ENCODE peak calls at places on chromosomes 11 and 22, in eight cellular contexts. H, Z, L, F, M, V, B and W are unnamed samples.
A peak's percentile ranks its signal among the peaks of the same experiment; 100 is the strongest.

GRCh38 chr11:65786786-65787636 is at the start of gene OVOL1:
- DNase-seq in F (no peak), L (peak; percentile 45), H (peak; percentile 93), V (no peak), B (no peak), Z (no peak), M (peak; percentile 54), W (peak; percentile 27)

GRCh38 chr11:19975414-19975990 is 184.8 kb downstream of the DBX1 start:
- DNase-seq in H (no peak), V (no peak), F (no peak), B (no peak), Z (no peak), M (no peak), L (no peak), W (no peak)

GRCh38 chr22:39493759-39494158 is 8.3 kb upstream of the MIEF1 start:
- DNase-seq in F (no peak), M (no peak), H (no peak), L (no peak), B (no peak), V (no peak), Z (peak; percentile 96), W (no peak)

GRCh38 chr11:112019066-112019465 is 6.1 kb upstream of the DLAT start:
- DNase-seq in F (no peak), L (no peak), B (no peak), H (no peak), M (no peak), Z (no peak), V (no peak), W (no peak)

GRCh38 chr11:45669146-45669545 is 3.7 kb upstream of the CHST1 start:
- DNase-seq in M (no peak), V (no peak), L (no peak), B (no peak), H (no peak), Z (no peak), F (no peak), W (no peak)

GRCh38 chr22:26196657-26197056 is 27.4 kb downstream of the SEZ6L start:
- DNase-seq in H (no peak), F (no peak), L (no peak), V (no peak), M (no peak), B (no peak), Z (no peak), W (no peak)

GRCh38 chr11:12860827-12861226 is 148.3 kb upstream of the RASSF10 start:
- DNase-seq in V (no peak), L (no peak), M (no peak), F (no peak), H (no peak), B (no peak), Z (no peak), W (no peak)

GRCh38 chr22:27110985-27111451 is 453.6 kb downstream of the MIAT start:
- DNase-seq in B (no peak), F (peak; percentile 78), M (peak; percentile 36), Z (peak; percentile 50), H (no peak), V (no peak), L (no peak), W (no peak)

GRCh38 chr11:25838918-25839611 is 492.9 kb upstream of the ANO3 start:
- DNase-seq in Z (no peak), M (peak; percentile 2), V (no peak), B (no peak), F (no peak), H (no peak), L (no peak), W (no peak)

GRCh38 chr11:28701760-28702449 is 593.7 kb downstream of the METTL15 start:
- DNase-seq in M (no peak), F (peak; percentile 85), B (no peak), L (no peak), H (no peak), Z (peak; percentile 16), V (no peak), W (no peak)

GRCh38 chr22:23242473-23243001 is 62.2 kb downstream of the BCR start:
- DNase-seq in F (no peak), V (no peak), H (no peak), M (peak; percentile 88), Z (no peak), B (no peak), L (peak; percentile 34), W (no peak)
- H3K4me1 ChIP-seq in F (no peaks in the 10 kb centered on the region), V (peaks cover 34% of the 10 kb centered on the region), H (peaks cover 36% of the 10 kb centered on the region), M (peaks cover 59% of the 10 kb centered on the region), Z (peaks cover 17% of the 10 kb centered on the region), B (peaks cover 9% of the 10 kb centered on the region), L (peaks cover 5% of the 10 kb centered on the region), W (peaks cover 39% of the 10 kb centered on the region)

GRCh38 chr22:44037519-44038370 is 13.6 kb downstream of the PARVB start:
- DNase-seq in M (no peak), Z (peak; percentile 98), H (no peak), L (peak; percentile 78), B (no peak), F (peak; percentile 84), V (no peak), W (no peak)

GRCh38 chr22:44042822-44043221 is 18.7 kb downstream of the PARVB start:
- DNase-seq in F (no peak), L (no peak), B (no peak), H (no peak), Z (peak; percentile 34), M (no peak), V (no peak), W (no peak)

GRCh38 chr22:44033689-44034088 is 9.6 kb downstream of the PARVB start:
- DNase-seq in B (no peak), Z (no peak), H (no peak), V (no peak), F (no peak), L (peak; percentile 64), M (no peak), W (no peak)

GRCh38 chr22:44045171-44045570 is 21.1 kb downstream of the PARVB start:
- DNase-seq in Z (peak; percentile 75), B (no peak), H (no peak), L (no peak), V (no peak), M (no peak), F (no peak), W (no peak)

GRCh38 chr22:44039566-44040171 is 15.6 kb downstream of the PARVB start:
- DNase-seq in L (no peak), B (no peak), V (no peak), H (no peak), F (no peak), M (no peak), Z (no peak), W (no peak)
- H3K9me3 ChIP-seq in L (no peaks in the 10 kb centered on the region), B (no peaks in the 10 kb centered on the region), V (no peaks in the 10 kb centered on the region), H (no peaks in the 10 kb centered on the region), F (no peaks in the 10 kb centered on the region), M (no peaks in the 10 kb centered on the region), Z (no peaks in the 10 kb centered on the region), W (no peaks in the 10 kb centered on the region)

GRCh38 chr11:72719551-72719950 is 32.7 kb downstream of the ARAP1 start:
- DNase-seq in Z (no peak), H (no peak), L (peak; percentile 8), F (no peak), V (no peak), B (no peak), M (no peak), W (no peak)

GRCh38 chr11:72716291-72716690 is 35.9 kb downstream of the ARAP1 start:
- DNase-seq in M (no peak), Z (no peak), H (no peak), B (no peak), L (peak; percentile 30), F (no peak), V (no peak), W (no peak)

GRCh38 chr11:72718101-72718501 is 34.1 kb downstream of the ARAP1 start:
- DNase-seq in V (no peak), H (no peak), Z (no peak), M (no peak), F (no peak), L (peak; percentile 41), B (no peak), W (no peak)

GRCh38 chr11:72719144-72719543 is 33.1 kb downstream of the ARAP1 start:
- DNase-seq in L (peak; percentile 71), B (peak; percentile 70), F (no peak), Z (peak; percentile 30), H (no peak), V (no peak), M (no peak), W (no peak)

GRCh38 chr11:72716788-72717435 is 35.3 kb downstream of the ARAP1 start:
- DNase-seq in M (no peak), V (no peak), L (peak; percentile 52), Z (no peak), H (no peak), F (no peak), B (no peak), W (no peak)
- H3K4me1 ChIP-seq in M (peaks cover 14% of the 10 kb centered on the region), V (peaks cover 23% of the 10 kb centered on the region), L (peaks cover 42% of the 10 kb centered on the region), Z (peaks cover 10% of the 10 kb centered on the region), H (peaks cover 55% of the 10 kb centered on the region), F (peaks cover 17% of the 10 kb centered on the region), B (peaks cover 56% of the 10 kb centered on the region), W (peaks cover 60% of the 10 kb centered on the region)

GRCh38 chr22:47225080-47225930 is 462.9 kb downstream of the TBC1D22A start:
- DNase-seq in Z (no peak), V (no peak), B (no peak), H (no peak), F (no peak), L (peak; percentile 30), M (no peak), W (no peak)
- H3K9me3 ChIP-seq in Z (no peaks in the 10 kb centered on the region), V (no peaks in the 10 kb centered on the region), B (no peaks in the 10 kb centered on the region), H (no peaks in the 10 kb centered on the region), F (no peaks in the 10 kb centered on the region), L (peaks cover 5% of the 10 kb centered on the region), M (peaks cover 24% of the 10 kb centered on the region), W (no peaks in the 10 kb centered on the region)

DNA sequence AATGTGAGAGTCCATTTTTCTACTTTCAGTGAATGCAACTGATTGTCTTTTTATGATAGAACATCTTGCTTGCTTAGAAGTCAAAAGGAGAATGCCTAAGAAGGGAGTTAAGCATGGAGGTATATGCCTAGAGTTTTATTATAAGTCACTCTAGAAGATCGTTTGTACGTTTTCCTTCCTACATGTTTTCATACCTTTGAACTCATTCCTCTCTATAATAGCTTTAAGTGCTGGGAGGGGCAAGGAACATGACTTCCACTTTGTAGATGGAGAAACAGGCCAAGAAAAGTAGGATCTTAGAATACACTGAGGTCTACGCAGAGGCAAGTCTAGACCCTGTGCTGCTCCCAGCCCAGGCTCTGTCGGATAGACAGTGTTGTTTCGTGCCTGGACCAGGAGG is 114.3 kb downstream of the ZBTB16 start:
- DNase-seq in B (no peak), H (no peak), Z (no peak), V (no peak), L (peak; percentile 28), F (no peak), M (no peak), W (no peak)
- H3K4me1 ChIP-seq in B (peaks cover 98% of the 10 kb centered on the region), H (peaks cover 99% of the 10 kb centered on the region), Z (peaks cover 11% of the 10 kb centered on the region), V (peaks cover 48% of the 10 kb centered on the region), L (peaks cover 98% of the 10 kb centered on the region), F (no peaks in the 10 kb centered on the region), M (peaks cover 58% of the 10 kb centered on the region), W (peaks cover 59% of the 10 kb centered on the region)

DNA sequence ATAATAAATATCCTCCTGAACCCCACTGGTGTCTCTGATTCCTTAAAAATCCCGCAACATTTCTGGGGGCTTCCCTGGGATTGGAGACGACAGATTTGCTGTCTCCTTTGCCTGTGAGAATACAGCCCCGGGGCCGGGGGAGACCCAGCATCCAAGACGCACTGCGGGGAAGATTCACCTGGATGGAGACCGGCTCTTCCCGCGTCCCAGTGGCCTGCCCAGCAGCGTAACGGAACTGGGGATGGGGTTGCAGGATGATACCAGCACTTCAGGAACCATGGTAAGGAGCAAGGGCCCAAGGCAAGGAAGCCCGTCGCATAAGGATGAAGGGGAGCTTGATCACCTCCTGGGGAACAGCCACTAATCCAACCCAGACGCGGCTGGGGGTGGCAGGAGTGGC is 53.3 kb upstream of the OR4C15 start:
- DNase-seq in L (no peak), M (no peak), B (no peak), F (no peak), V (no peak), H (peak; percentile 41), Z (no peak), W (no peak)
- H3K9me3 ChIP-seq in L (peaks cover 3% of the 10 kb centered on the region), M (peaks cover 13% of the 10 kb centered on the region), B (no peaks in the 10 kb centered on the region), F (peaks cover 5% of the 10 kb centered on the region), V (no peaks in the 10 kb centered on the region), H (no peaks in the 10 kb centered on the region), Z (no peaks in the 10 kb centered on the region), W (peaks cover 5% of the 10 kb centered on the region)

GRCh38 chr11:3139481-3140290 is 25.4 kb downstream of the OSBPL5 start:
- DNase-seq in M (no peak), H (peak; percentile 67), L (peak; percentile 39), V (no peak), B (no peak), Z (no peak), F (no peak), W (no peak)
- H3K4me1 ChIP-seq in M (peaks cover 31% of the 10 kb centered on the region), H (peaks cover 19% of the 10 kb centered on the region), L (no peaks in the 10 kb centered on the region), V (no peaks in the 10 kb centered on the region), B (peaks cover 30% of the 10 kb centered on the region), Z (no peaks in the 10 kb centered on the region), F (no peaks in the 10 kb centered on the region), W (no peaks in the 10 kb centered on the region)